ENCODE peak calls at places on chromosomes 7 and 10, in seven cellular contexts. One of them, this sample, is unnamed.

GRCh38 chr10:3780766-3781457 is 4.1 kb downstream of the KLF6 start:
- DNase-seq in AG04450: no peak
- DNase-seq in ovary: no peak
- DNase-seq in esophagus squamous epithelium: no peak
- DNase-seq in neural progenitor cell: no peak
- DNase-seq in body of pancreas: peak
- DNase-seq in breast epithelium: no peak
- DNase-seq in this sample: no peak

GRCh38 chr7:29071203-29071804 is 75.0 kb downstream of the CPVL start:
- DNase-seq in AG04450: no peak
- DNase-seq in ovary: no peak
- DNase-seq in esophagus squamous epithelium: no peak
- DNase-seq in neural progenitor cell: no peak
- DNase-seq in body of pancreas: no peak
- DNase-seq in breast epithelium: no peak
- DNase-seq in this sample: no peak

GRCh38 chr7:155166673-155167370 is 96.7 kb downstream of the HTR5A start:
- DNase-seq in AG04450: peak
- DNase-seq in ovary: peak
- DNase-seq in esophagus squamous epithelium: no peak
- DNase-seq in neural progenitor cell: no peak
- DNase-seq in body of pancreas: no peak
- DNase-seq in breast epithelium: peak
- DNase-seq in this sample: no peak

GRCh38 chr10:70567603-70568002 is 34.9 kb downstream of the PRF1 start:
- DNase-seq in AG04450: no peak
- DNase-seq in ovary: no peak
- DNase-seq in esophagus squamous epithelium: no peak
- DNase-seq in neural progenitor cell: no peak
- DNase-seq in body of pancreas: no peak
- DNase-seq in breast epithelium: no peak
- DNase-seq in this sample: no peak

GRCh38 chr7:142248-142955 is 50.0 kb upstream of the FAM20C start:
- DNase-seq in AG04450: no peak
- DNase-seq in ovary: peak
- DNase-seq in esophagus squamous epithelium: no peak
- DNase-seq in neural progenitor cell: no peak
- DNase-seq in body of pancreas: peak
- DNase-seq in breast epithelium: peak
- DNase-seq in this sample: peak

GRCh38 chr10:15331456-15331855 is 39.6 kb downstream of the FAM171A1 start:
- DNase-seq in AG04450: no peak
- DNase-seq in ovary: no peak
- DNase-seq in esophagus squamous epithelium: no peak
- DNase-seq in neural progenitor cell: no peak
- DNase-seq in body of pancreas: no peak
- DNase-seq in breast epithelium: no peak
- DNase-seq in this sample: no peak

GRCh38 chr10:72847681-72848080 is 45.9 kb upstream of the OIT3 start:
- DNase-seq in AG04450: no peak
- DNase-seq in ovary: no peak
- DNase-seq in esophagus squamous epithelium: no peak
- DNase-seq in neural progenitor cell: no peak
- DNase-seq in body of pancreas: no peak
- DNase-seq in breast epithelium: no peak
- DNase-seq in this sample: no peak

GRCh38 chr10:102731222-102731800 is 12.4 kb upstream of the WBP1L start:
- DNase-seq in AG04450: no peak
- DNase-seq in ovary: no peak
- DNase-seq in esophagus squamous epithelium: no peak
- DNase-seq in neural progenitor cell: no peak
- DNase-seq in body of pancreas: no peak
- DNase-seq in breast epithelium: no peak
- DNase-seq in this sample: no peak

GRCh38 chr7:55362927-55363326 is 2.2 kb upstream of the LANCL2 start:
- DNase-seq in AG04450: no peak
- DNase-seq in ovary: no peak
- DNase-seq in esophagus squamous epithelium: no peak
- DNase-seq in neural progenitor cell: no peak
- DNase-seq in body of pancreas: no peak
- DNase-seq in breast epithelium: no peak
- DNase-seq in this sample: no peak

GRCh38 chr7:105014725-105015630 is 973 bp downstream of the KMT2E start:
- DNase-seq in AG04450: no peak
- DNase-seq in ovary: peak
- DNase-seq in esophagus squamous epithelium: no peak
- DNase-seq in neural progenitor cell: peak
- DNase-seq in body of pancreas: peak
- DNase-seq in breast epithelium: no peak
- DNase-seq in this sample: peak

DNA sequence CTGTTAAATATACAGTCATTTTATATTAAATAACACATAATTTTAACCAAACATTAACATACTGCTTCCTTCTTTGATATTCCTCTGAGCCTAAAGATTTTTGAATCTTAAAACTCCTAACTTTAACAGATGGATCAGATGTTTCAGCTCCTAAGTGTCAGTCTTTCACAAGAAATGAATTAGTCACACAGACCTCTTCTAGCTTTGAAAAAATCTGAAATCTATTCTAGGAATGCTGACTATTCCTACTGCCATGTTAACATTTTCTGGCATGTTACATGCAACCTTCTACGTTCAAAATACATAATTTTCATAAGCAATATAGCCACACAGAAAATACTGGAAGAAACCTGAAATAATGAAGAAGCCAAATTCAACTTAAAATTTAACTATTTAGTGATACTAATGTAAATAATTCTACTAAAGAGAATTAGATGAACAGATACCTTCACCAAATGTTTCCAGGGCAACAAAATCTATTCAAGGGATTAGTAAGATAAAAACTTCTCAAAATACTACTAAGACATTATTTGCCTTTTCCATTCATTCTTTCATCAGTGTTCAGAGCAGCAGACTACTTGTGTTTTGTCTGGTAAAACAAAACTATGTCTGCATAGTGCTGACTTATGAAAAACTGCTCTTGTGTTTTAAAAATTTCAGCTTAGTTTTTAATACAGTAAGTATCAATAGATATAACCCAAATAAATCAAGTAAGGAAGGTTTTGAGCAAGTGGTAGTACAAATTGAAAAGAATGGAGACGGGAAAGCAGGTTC is 9.2 kb downstream of the JMJD1C start:
- DNase-seq in AG04450: no peak
- DNase-seq in ovary: no peak
- DNase-seq in esophagus squamous epithelium: no peak
- DNase-seq in neural progenitor cell: no peak
- DNase-seq in body of pancreas: no peak
- DNase-seq in breast epithelium: no peak
- DNase-seq in this sample: no peak
- H3K27ac ChIP-seq in AG04450: no peak
- H3K27ac ChIP-seq in ovary: no peak
- H3K27ac ChIP-seq in esophagus squamous epithelium: no peak
- H3K27ac ChIP-seq in neural progenitor cell: peak
- H3K27ac ChIP-seq in body of pancreas: no peak
- H3K27ac ChIP-seq in breast epithelium: no peak
- H3K27ac ChIP-seq in this sample: peak

GRCh38 chr10:132540456-132540855 is 2.9 kb downstream of the INPP5A start:
- DNase-seq in AG04450: no peak
- DNase-seq in ovary: peak
- DNase-seq in esophagus squamous epithelium: no peak
- DNase-seq in neural progenitor cell: peak
- DNase-seq in body of pancreas: peak
- DNase-seq in breast epithelium: no peak
- DNase-seq in this sample: no peak
- TF ChIP-seq CTCF in AG04450: peak
- TF ChIP-seq CTCF in ovary: no peak
- TF ChIP-seq CTCF in esophagus squamous epithelium: no peak
- TF ChIP-seq CTCF in neural progenitor cell: no peak
- TF ChIP-seq CTCF in body of pancreas: no peak
- TF ChIP-seq CTCF in breast epithelium: no peak
- TF ChIP-seq CTCF in this sample: peak

GRCh38 chr10:8036521-8037198 is 17.8 kb upstream of the GATA3 start:
- DNase-seq in AG04450: no peak
- DNase-seq in ovary: no peak
- DNase-seq in esophagus squamous epithelium: no peak
- DNase-seq in neural progenitor cell: no peak
- DNase-seq in body of pancreas: no peak
- DNase-seq in breast epithelium: no peak
- DNase-seq in this sample: no peak
- H3K4me3 ChIP-seq in AG04450: no peak
- H3K4me3 ChIP-seq in ovary: no peak
- H3K4me3 ChIP-seq in esophagus squamous epithelium: no peak
- H3K4me3 ChIP-seq in neural progenitor cell: no peak
- H3K4me3 ChIP-seq in body of pancreas: no peak
- H3K4me3 ChIP-seq in breast epithelium: no peak
- H3K4me3 ChIP-seq in this sample: no peak

GRCh38 chr7:118327179-118327578 is 102.7 kb downstream of the ANKRD7 start:
- DNase-seq in AG04450: no peak
- DNase-seq in ovary: no peak
- DNase-seq in esophagus squamous epithelium: no peak
- DNase-seq in neural progenitor cell: no peak
- DNase-seq in body of pancreas: no peak
- DNase-seq in breast epithelium: no peak
- DNase-seq in this sample: no peak
- H3K27ac ChIP-seq in AG04450: no peak
- H3K27ac ChIP-seq in ovary: no peak
- H3K27ac ChIP-seq in esophagus squamous epithelium: no peak
- H3K27ac ChIP-seq in neural progenitor cell: no peak
- H3K27ac ChIP-seq in body of pancreas: no peak
- H3K27ac ChIP-seq in breast epithelium: no peak
- H3K27ac ChIP-seq in this sample: no peak

GRCh38 chr10:1368772-1369171 is 312.6 kb downstream of the WDR37 start:
- DNase-seq in AG04450: no peak
- DNase-seq in ovary: no peak
- DNase-seq in esophagus squamous epithelium: no peak
- DNase-seq in neural progenitor cell: peak
- DNase-seq in body of pancreas: peak
- DNase-seq in breast epithelium: no peak
- DNase-seq in this sample: no peak
- TF ChIP-seq CTCF in AG04450: no peak
- TF ChIP-seq CTCF in ovary: no peak
- TF ChIP-seq CTCF in esophagus squamous epithelium: peak
- TF ChIP-seq CTCF in neural progenitor cell: peak
- TF ChIP-seq CTCF in body of pancreas: peak
- TF ChIP-seq CTCF in breast epithelium: peak
- TF ChIP-seq CTCF in this sample: peak

DNA sequence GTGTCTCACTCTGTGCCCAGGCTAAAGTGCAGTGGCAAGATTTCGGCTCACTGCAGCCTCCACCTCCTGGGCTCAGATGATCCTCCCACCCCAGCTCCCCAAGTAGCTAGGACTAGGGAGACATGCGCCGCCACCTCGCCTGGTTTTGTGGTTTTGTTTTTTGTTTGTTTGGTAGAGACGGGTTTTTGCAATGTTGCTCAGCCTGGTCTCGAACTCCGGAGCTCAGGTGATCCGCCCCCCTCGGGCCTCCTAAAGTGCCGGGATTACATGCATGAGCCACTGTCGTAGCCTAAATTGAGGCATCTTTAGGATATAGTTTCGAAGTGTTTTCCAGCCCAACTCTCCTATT is 781 bp downstream of the ZNF727 start:
- DNase-seq in AG04450: no peak
- DNase-seq in ovary: no peak
- DNase-seq in esophagus squamous epithelium: no peak
- DNase-seq in neural progenitor cell: no peak
- DNase-seq in body of pancreas: peak
- DNase-seq in breast epithelium: no peak
- DNase-seq in this sample: no peak
- H3K4me3 ChIP-seq in AG04450: no peak
- H3K4me3 ChIP-seq in ovary: peak
- H3K4me3 ChIP-seq in esophagus squamous epithelium: peak
- H3K4me3 ChIP-seq in neural progenitor cell: no peak
- H3K4me3 ChIP-seq in body of pancreas: peak
- H3K4me3 ChIP-seq in breast epithelium: peak
- H3K4me3 ChIP-seq in this sample: peak

This sample was measured in ascending aorta.